ENCODE peak calls at places on chromosomes 1 and 21, in eight cellular contexts. C, B, W, G, K, Q, R and P are unnamed samples.

GRCh38 chr1:246583448-246584185 is 17.4 kb downstream of the CNST start:
- DNase-seq in G (no peak), W (no peak), R (no peak), K (no peak), Q (peak; percentile 69), B (peak; percentile 92), C (no peak), P (peak; percentile 68)

GRCh38 chr1:58942759-58943191 is 158.9 kb upstream of the JUN start:
- DNase-seq in G (no peak), R (no peak), C (no peak), W (no peak), B (no peak), Q (no peak), K (no peak), P (no peak)

GRCh38 chr1:21289700-21290545 is at the start of gene ECE1:
- DNase-seq in K (no peak), G (peak; percentile 63), Q (no peak), W (no peak), C (peak; percentile 72), B (peak; percentile 67), R (peak; percentile 62), P (no peak)

GRCh38 chr1:229296541-229296941 is 25.6 kb downstream of the RAB4A start:
- DNase-seq in Q (peak; percentile 77), C (no peak), B (no peak), W (no peak), K (no peak), G (peak; percentile 53), R (no peak), P (peak; percentile 51)

GRCh38 chr1:75632350-75632949 is 21.5 kb upstream of the SLC44A5 start:
- DNase-seq in C (peak; percentile 14), W (no peak), Q (no peak), K (peak; percentile 31), B (peak; percentile 32), G (no peak), R (no peak), P (peak; percentile 32)

GRCh38 chr1:155834296-155834926 is 22.6 kb downstream of the GON4L start:
- DNase-seq in W (no peak), R (no peak), C (no peak), K (peak; percentile 26), G (no peak), Q (peak; percentile 37), B (no peak), P (peak; percentile 36)

GRCh38 chr1:46244656-46245371 is 2.7 kb upstream of the RAD54L start:
- DNase-seq in Q (peak; percentile 15), G (no peak), R (no peak), C (peak; percentile 74), B (peak; percentile 8), K (no peak), W (no peak), P (peak; percentile 19)

GRCh38 chr1:109806733-109807397 is 43.1 kb upstream of the EPS8L3 start:
- DNase-seq in W (no peak), G (peak; percentile 35), Q (no peak), R (no peak), C (no peak), B (no peak), K (no peak), P (no peak)

GRCh38 chr1:100543640-100544039 is 5.7 kb downstream of the GPR88 start:
- DNase-seq in B (no peak), W (no peak), C (peak; percentile 36), G (no peak), Q (no peak), R (no peak), K (no peak), P (no peak)

GRCh38 chr1:206538086-206538781 is 30.9 kb downstream of the RASSF5 start:
- DNase-seq in G (no peak), W (no peak), Q (no peak), B (no peak), R (no peak), K (no peak), C (no peak), P (no peak)

GRCh38 chr1:165631403-165632151 is 543 bp downstream of the MGST3 start:
- DNase-seq in G (peak; percentile 59), C (peak; percentile 35), B (peak; percentile 73), R (peak; percentile 72), Q (peak; percentile 86), K (peak; percentile 38), W (no peak), P (peak; percentile 91)

GRCh38 chr1:85172684-85173337 is 28.0 kb downstream of the SYDE2 start:
- DNase-seq in K (no peak), R (no peak), Q (no peak), C (no peak), W (no peak), B (no peak), G (no peak), P (no peak)

GRCh38 chr1:4267381-4268261 is 367.5 kb upstream of the C1orf174 start:
- DNase-seq in R (no peak), B (no peak), Q (no peak), C (peak; percentile 83), G (no peak), K (no peak), W (no peak), P (no peak)

GRCh38 chr1:9439074-9439761 is 100.0 kb upstream of the SLC25A33 start:
- DNase-seq in Q (no peak), K (no peak), C (no peak), W (no peak), G (peak; percentile 56), R (no peak), B (no peak), P (peak; percentile 34)

GRCh38 chr21:41768371-41769042 is 1.7 kb upstream of the RIPK4 start:
- DNase-seq in Q (peak; percentile 81), C (peak; percentile 38), K (no peak), G (no peak), W (peak; percentile 85), B (no peak), R (no peak), P (peak; percentile 39)

GRCh38 chr1:246576709-246577032 is 10.4 kb downstream of the CNST start:
- DNase-seq in Q (no peak), C (no peak), K (no peak), W (no peak), G (no peak), B (no peak), R (no peak), P (no peak)

GRCh38 chr1:2896824-2897223 is 95.3 kb upstream of the TTC34 start:
- DNase-seq in G (no peak), R (no peak), W (no peak), B (no peak), C (no peak), K (no peak), Q (no peak), P (no peak)

GRCh38 chr1:212915245-212916091 is 34.9 kb upstream of the VASH2 start:
- DNase-seq in C (peak; percentile 33), Q (no peak), W (no peak), K (no peak), B (peak; percentile 55), G (peak; percentile 47), R (peak; percentile 63), P (peak; percentile 69)

GRCh38 chr1:27632387-27633297 is 2.3 kb downstream of the FGR start:
- DNase-seq in K (no peak), B (no peak), C (peak; percentile 62), W (no peak), G (no peak), Q (no peak), R (no peak), P (no peak)

GRCh38 chr1:196933531-196934189 is 9.9 kb upstream of the CFHR2 start:
- DNase-seq in C (no peak), K (no peak), R (peak; percentile 38), G (no peak), B (no peak), Q (no peak), W (no peak), P (no peak)

GRCh38 chr1:45892068-45892785 is 88.8 kb downstream of the MAST2 start:
- DNase-seq in K (no peak), C (no peak), W (no peak), B (peak; percentile 62), R (no peak), G (no peak), Q (peak; percentile 83), P (peak; percentile 86)

GRCh38 chr1:178098262-178098661 is 4.4 kb downstream of the RASAL2 start:
- DNase-seq in W (no peak), Q (no peak), G (no peak), K (no peak), C (no peak), B (no peak), R (no peak), P (peak; percentile 36)

DNA sequence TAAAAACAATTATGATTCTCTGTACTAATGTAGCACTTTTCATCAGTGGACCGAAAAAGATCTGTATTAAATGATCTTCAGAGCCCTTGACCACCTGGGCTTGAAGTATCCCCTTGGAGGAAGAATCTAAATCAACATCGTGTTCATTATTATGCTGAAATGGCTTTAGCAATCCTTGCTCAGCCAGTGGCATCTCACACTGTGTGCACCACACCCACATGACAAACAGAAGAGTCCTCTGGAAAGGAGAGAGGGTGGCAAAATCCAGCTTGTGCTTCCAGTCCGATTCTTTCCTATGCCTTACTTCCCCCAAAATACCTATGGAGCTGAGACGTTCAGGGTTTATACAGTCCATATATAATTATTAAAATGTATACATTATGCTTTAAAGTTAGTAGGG is 318.5 kb upstream of the RUNX1 start:
- DNase-seq in C (no peak), K (no peak), G (no peak), Q (no peak), R (no peak), W (no peak), B (no peak), P (no peak)
- H3K4me3 ChIP-seq in C (no peak overlapping the region), K (no peak overlapping the region), G (no peak overlapping the region), Q (no peak overlapping the region), R (no peak overlapping the region), W (no peak overlapping the region), B (no peak overlapping the region), P (no peak overlapping the region)

GRCh38 chr1:157279157-157280140 is 141.3 kb upstream of the ETV3 start:
- DNase-seq in R (no peak), B (no peak), C (no peak), K (no peak), Q (no peak), G (no peak), W (no peak), P (peak; percentile 71)
- H3K4me3 ChIP-seq in R (no peak overlapping the region), B (no peak overlapping the region), C (no peak overlapping the region), K (no peak overlapping the region), Q (no peak overlapping the region), G (no peak overlapping the region), W (no peak overlapping the region), P (no peak overlapping the region)

GRCh38 chr1:161198877-161199431 is at the start of gene ADAMTS4:
- DNase-seq in K (no peak), B (peak; percentile 46), G (peak; percentile 58), Q (peak; percentile 87), C (no peak), W (no peak), R (peak; percentile 67), P (peak; percentile 90)
- H3K4me3 ChIP-seq in K (no peak within 1 kb of the TSS), B (no peak within 1 kb of the TSS), G (peak within 1 kb of the TSS; percentile 64), Q (peak within 1 kb of the TSS; percentile 68), C (no peak within 1 kb of the TSS), W (no peak within 1 kb of the TSS), R (no peak within 1 kb of the TSS), P (peak within 1 kb of the TSS; percentile 64)

DNA sequence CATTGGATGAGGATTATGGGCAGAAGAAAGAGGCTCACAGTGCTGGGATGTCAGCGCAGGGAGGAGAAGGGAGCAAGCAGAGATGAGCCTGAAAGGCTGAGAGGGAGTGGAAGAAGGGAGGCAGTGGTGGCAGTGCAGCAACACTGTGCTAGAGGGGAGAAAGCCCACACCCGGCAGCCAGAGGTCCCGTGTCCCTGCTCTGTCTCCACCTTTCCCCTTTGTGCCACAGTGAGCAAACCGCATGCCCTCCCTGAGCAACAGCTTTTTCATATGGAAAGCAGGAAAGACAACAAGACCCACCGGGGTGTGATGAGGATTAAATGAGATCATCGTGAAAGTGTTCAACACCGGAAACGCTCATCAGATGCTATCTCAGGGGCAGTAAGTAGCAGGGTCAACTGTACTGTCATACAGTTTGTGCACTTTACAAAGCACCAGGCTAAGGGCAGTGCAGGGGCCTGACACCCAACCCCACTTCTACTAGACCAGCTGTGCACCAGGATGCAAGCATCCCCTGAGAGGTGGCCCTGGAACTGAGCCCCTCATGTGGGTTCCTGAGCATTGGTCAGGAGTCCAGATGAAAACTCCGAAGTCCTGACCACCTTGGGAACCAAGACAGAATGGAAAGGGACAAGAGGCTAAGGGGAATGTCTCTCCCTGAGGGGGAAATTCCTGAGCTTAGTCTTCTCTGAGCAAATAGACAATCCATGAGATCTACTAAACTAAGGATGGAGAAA is 9.1 kb downstream of the NHLH1 start:
- DNase-seq in R (no peak), G (no peak), B (no peak), C (peak; percentile 62), K (peak; percentile 54), W (no peak), Q (no peak), P (peak; percentile 37)
- H3K4me3 ChIP-seq in R (no peak overlapping the region), G (no peak overlapping the region), B (no peak overlapping the region), C (peak overlapping the region; percentile 7), K (no peak overlapping the region), W (no peak overlapping the region), Q (no peak overlapping the region), P (no peak overlapping the region)